ENCODE peak calls at places on chromosomes 2 and 18, in eight cellular contexts. G is IMR-90; E is astrocyte; C is neural progenitor cell; M is tibial artery; U is CD4-positive, CD25-positive, alpha-beta regulatory T cell; W is RWPE2; R is aorta. A is an unnamed sample.

GRCh38 chr18:63148449-63149199 is 170.9 kb downstream of the BCL2 start:
- DNase-seq in G (peak; percentile 14), E (peak; percentile 11), C (no peak), M (peak; percentile 66), U (no peak), W (no peak), R (no peak), A (no peak)

GRCh38 chr2:25314514-25315315 is 27.0 kb downstream of the DNMT3A start:
- DNase-seq in G (peak; percentile 29), E (peak; percentile 38), C (peak; percentile 81), M (peak; percentile 62), U (peak; percentile 59), W (no peak), R (peak; percentile 80), A (peak; percentile 53)

GRCh38 chr2:169513094-169513493 is 3.6 kb downstream of the KLHL41 start:
- DNase-seq in G (no peak), E (no peak), C (no peak), M (no peak), U (no peak), W (no peak), R (no peak), A (no peak)

GRCh38 chr2:38765551-38765950 is 12.5 kb upstream of the GEMIN6 start:
- DNase-seq in G (peak; percentile 11), E (peak; percentile 54), C (no peak), M (no peak), U (no peak), W (no peak), R (no peak), A (no peak)

GRCh38 chr2:38407111-38407682 is 30.1 kb upstream of the ATL2 start:
- DNase-seq in G (no peak), E (no peak), C (no peak), M (no peak), U (no peak), W (no peak), R (no peak), A (no peak)

GRCh38 chr2:138502253-138503086 is 900 bp downstream of the SPOPL start:
- DNase-seq in G (no peak), E (no peak), C (peak; percentile 21), M (no peak), U (peak; percentile 11), W (no peak), R (no peak), A (no peak)

GRCh38 chr2:98444436-98445166 is at the start of gene INPP4A:
- DNase-seq in G (peak; percentile 42), E (no peak), C (peak; percentile 94), M (peak; percentile 43), U (peak; percentile 79), W (no peak), R (peak; percentile 83), A (peak; percentile 79)

GRCh38 chr18:9803698-9804516 is 81.9 kb upstream of the TXNDC2 start:
- DNase-seq in G (no peak), E (no peak), C (peak; percentile 32), M (peak; percentile 41), U (no peak), W (no peak), R (peak; percentile 64), A (no peak)

GRCh38 chr2:26542194-26542455 is 64.2 kb upstream of the OTOF start:
- DNase-seq in G (no peak), E (no peak), C (no peak), M (no peak), U (no peak), W (peak; percentile 12), R (peak; percentile 5), A (no peak)

GRCh38 chr2:205800804-205801203 is 118.5 kb downstream of the NRP2 start:
- DNase-seq in G (peak; percentile 99), E (peak; percentile 73), C (no peak), M (no peak), U (no peak), W (no peak), R (no peak), A (no peak)

GRCh38 chr2:3575534-3576324 is 669 bp downstream of the RPS7 start:
- DNase-seq in G (no peak), E (no peak), C (no peak), M (no peak), U (peak; percentile 39), W (no peak), R (no peak), A (peak; percentile 51)

GRCh38 chr18:2967820-2968219 is 45.1 kb downstream of the LPIN2 start:
- DNase-seq in G (no peak), E (no peak), C (no peak), M (no peak), U (no peak), W (no peak), R (no peak), A (peak; percentile 14)

GRCh38 chr18:2968559-2968958 is 44.4 kb downstream of the LPIN2 start:
- DNase-seq in G (no peak), E (no peak), C (no peak), M (no peak), U (no peak), W (no peak), R (no peak), A (no peak)

GRCh38 chr18:2970344-2970743 is 42.6 kb downstream of the LPIN2 start:
- DNase-seq in G (no peak), E (no peak), C (no peak), M (no peak), U (no peak), W (no peak), R (no peak), A (no peak)

GRCh38 chr18:2970762-2971659 is 41.9 kb downstream of the LPIN2 start:
- DNase-seq in G (peak; percentile 25), E (no peak), C (no peak), M (no peak), U (no peak), W (no peak), R (no peak), A (peak; percentile 56)

DNA sequence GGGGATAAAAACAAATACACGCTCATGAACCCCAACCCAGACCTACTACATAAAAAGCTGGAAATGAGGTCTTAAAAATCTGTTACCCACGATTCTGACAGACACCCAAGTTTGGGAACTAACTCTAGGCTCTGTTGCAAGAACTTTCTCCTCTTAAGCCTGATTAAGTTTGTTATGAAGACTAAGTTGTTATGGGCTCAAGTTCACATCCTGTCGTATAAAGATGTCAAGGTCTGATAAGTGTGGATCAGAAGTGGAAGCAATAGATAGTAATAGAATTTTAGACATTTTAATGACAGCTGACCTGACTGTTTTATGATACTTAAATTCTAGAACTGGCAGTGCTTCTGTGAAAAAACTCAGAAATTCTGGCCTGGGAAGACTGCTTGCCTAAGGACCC is 43.2 kb downstream of the LPIN2 start:
- DNase-seq in G (no peak), E (no peak), C (no peak), M (no peak), U (no peak), W (no peak), R (no peak), A (no peak)
- H3K27ac ChIP-seq in G (no peak overlapping the region), E (no peak overlapping the region), C (no peak overlapping the region), M (peak overlapping the region; percentile 58), U (peak overlapping the region; percentile 96), W (no peak overlapping the region), R (no peak overlapping the region), A (peak overlapping the region; percentile 79)

DNA sequence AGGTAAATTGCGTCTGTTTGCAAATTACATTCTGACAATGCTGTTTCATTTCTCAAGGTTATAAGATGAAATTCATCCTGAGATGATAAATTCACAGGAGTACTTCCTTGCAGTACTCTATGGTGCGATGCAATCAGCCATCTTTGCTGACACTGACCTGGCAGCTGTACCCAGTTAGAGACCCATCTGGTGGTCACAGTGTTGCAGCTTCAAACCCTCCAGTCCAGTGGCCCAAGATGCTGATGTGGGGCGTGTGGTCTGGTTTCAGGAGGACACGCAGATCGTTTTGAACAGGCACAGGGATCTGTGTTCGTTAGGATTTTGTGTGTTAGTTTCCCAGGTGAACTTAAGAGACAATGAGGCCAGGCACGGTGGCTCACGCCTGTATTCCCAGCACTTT is 99.5 kb upstream of the SLC66A3 start:
- DNase-seq in G (no peak), E (no peak), C (no peak), M (no peak), U (no peak), W (no peak), R (no peak), A (no peak)
- H3K36me3 ChIP-seq in G (no peaks in the 10 kb centered on the region), E (no peaks in the 10 kb centered on the region), C (no peaks in the 10 kb centered on the region), M (no peaks in the 10 kb centered on the region), U (no peaks in the 10 kb centered on the region), W (no peaks in the 10 kb centered on the region), R (no peaks in the 10 kb centered on the region), A (no peaks in the 10 kb centered on the region)

DNA sequence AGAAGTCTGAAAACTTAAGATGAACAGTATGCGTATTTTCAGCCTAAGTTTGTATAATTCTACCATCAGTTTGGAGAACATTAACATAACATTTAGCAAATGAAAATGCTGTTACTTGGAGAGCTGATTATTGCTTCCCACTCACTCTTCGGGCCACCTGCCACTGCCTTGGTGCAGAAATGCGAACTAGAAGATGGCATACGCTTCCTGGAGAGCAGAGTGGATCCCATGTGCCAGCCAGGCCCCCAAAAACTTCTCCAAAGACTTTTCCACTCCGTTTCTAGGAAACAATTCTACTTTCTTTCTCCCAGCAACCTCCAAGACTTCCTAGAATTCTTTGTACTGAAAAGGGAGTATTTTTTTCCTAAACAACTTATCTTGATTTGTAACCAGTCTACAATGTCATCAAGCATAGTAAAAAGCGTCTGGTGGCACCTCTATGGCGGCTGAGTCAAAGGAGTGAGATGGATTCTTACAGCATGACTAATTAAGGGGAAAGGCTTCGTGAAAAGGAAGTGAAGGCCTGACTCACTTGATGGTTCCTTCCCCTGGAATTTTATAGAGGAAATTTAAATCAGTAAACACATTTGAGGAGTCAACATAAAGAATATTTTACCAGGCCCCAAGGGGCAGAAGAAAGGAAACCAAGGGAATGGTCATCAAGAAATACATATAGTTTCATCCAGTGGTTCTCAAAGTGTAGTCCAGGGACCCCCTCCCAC is 36.6 kb downstream of the FEZ2 start:
- DNase-seq in G (peak; percentile 93), E (peak; percentile 96), C (no peak), M (no peak), U (no peak), W (no peak), R (no peak), A (no peak)
- H3K4me3 ChIP-seq in G (no peak overlapping the region), E (no peak overlapping the region), C (no peak overlapping the region), M (no peak overlapping the region), U (no peak overlapping the region), W (no peak overlapping the region), R (no peak overlapping the region), A (no peak overlapping the region)

GRCh38 chr2:189933911-189934399 is 128.6 kb downstream of the MSTN start:
- DNase-seq in G (peak; percentile 93), E (peak; percentile 92), C (no peak), M (no peak), U (no peak), W (no peak), R (no peak), A (no peak)

GRCh38 chr2:189927823-189928222 is 134.7 kb downstream of the MSTN start:
- DNase-seq in G (peak; percentile 18), E (no peak), C (no peak), M (no peak), U (no peak), W (no peak), R (no peak), A (no peak)

GRCh38 chr2:189937691-189938090 is 124.8 kb downstream of the MSTN start:
- DNase-seq in G (peak; percentile 12), E (peak; percentile 12), C (no peak), M (no peak), U (no peak), W (no peak), R (no peak), A (no peak)

DNA sequence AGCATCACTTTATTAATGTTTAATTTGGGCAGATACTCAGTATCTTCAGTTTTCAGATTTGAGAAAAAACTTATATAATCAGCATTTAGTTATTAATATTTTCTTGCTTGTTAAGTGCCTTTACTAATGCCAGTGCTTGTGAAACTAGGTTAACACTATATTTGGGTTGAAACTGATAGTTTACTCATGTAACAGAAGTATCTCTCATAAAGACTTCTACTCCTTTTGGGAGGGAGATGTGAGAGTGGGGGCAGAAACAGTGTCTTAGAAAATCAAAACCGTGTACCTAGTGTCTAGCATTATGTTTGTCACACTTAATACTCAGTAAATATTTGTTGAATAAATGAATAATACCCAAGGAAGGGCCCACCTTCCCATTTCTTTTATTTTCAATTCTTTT is 129.5 kb downstream of the MSTN start:
- DNase-seq in G (no peak), E (no peak), C (no peak), M (no peak), U (no peak), W (no peak), R (no peak), A (no peak)
- H3K27ac ChIP-seq in G (peak overlapping the region; percentile 46), E (peak overlapping the region; percentile 59), C (no peak overlapping the region), M (no peak overlapping the region), U (no peak overlapping the region), W (peak overlapping the region; percentile 96), R (no peak overlapping the region), A (no peak overlapping the region)